ENCODE peak calls at places on chromosome 6, in seven cellular contexts. One of them, this sample, is unnamed.

GRCh38 chr6:168134399-168135201 is 55.6 kb upstream of the FRMD1 start:
- DNase-seq in foreskin fibroblast: no peak
- DNase-seq in MM.1S: no peak
- DNase-seq in astrocyte of the spinal cord: no peak
- DNase-seq in progenitor cell of endocrine pancreas: peak; percentile 9
- DNase-seq in endothelial cell: no peak
- DNase-seq in uterus: peak; percentile 11
- DNase-seq in this sample: no peak

GRCh38 chr6:111918825-111919224 is 45.6 kb upstream of the FYN start:
- DNase-seq in foreskin fibroblast: peak; percentile 74
- DNase-seq in MM.1S: no peak
- DNase-seq in astrocyte of the spinal cord: peak; percentile 83
- DNase-seq in progenitor cell of endocrine pancreas: no peak
- DNase-seq in endothelial cell: no peak
- DNase-seq in uterus: peak; percentile 18
- DNase-seq in this sample: no peak

GRCh38 chr6:144543006-144543871 is 258.1 kb downstream of the UTRN start:
- DNase-seq in foreskin fibroblast: no peak
- DNase-seq in MM.1S: no peak
- DNase-seq in astrocyte of the spinal cord: peak; percentile 37
- DNase-seq in progenitor cell of endocrine pancreas: no peak
- DNase-seq in endothelial cell: no peak
- DNase-seq in uterus: no peak
- DNase-seq in this sample: no peak

GRCh38 chr6:22413681-22414305 is 117.0 kb upstream of the PRL start:
- DNase-seq in foreskin fibroblast: no peak
- DNase-seq in MM.1S: no peak
- DNase-seq in astrocyte of the spinal cord: peak; percentile 22
- DNase-seq in progenitor cell of endocrine pancreas: no peak
- DNase-seq in endothelial cell: no peak
- DNase-seq in uterus: no peak
- DNase-seq in this sample: no peak

GRCh38 chr6:163745566-163746400 is 331.3 kb downstream of the QKI start:
- DNase-seq in foreskin fibroblast: peak; percentile 34
- DNase-seq in MM.1S: no peak
- DNase-seq in astrocyte of the spinal cord: peak; percentile 84
- DNase-seq in progenitor cell of endocrine pancreas: no peak
- DNase-seq in endothelial cell: no peak
- DNase-seq in uterus: no peak
- DNase-seq in this sample: no peak

GRCh38 chr6:156789081-156789943 is 12.1 kb downstream of the ARID1B start:
- DNase-seq in foreskin fibroblast: no peak
- DNase-seq in MM.1S: no peak
- DNase-seq in astrocyte of the spinal cord: no peak
- DNase-seq in progenitor cell of endocrine pancreas: no peak
- DNase-seq in endothelial cell: no peak
- DNase-seq in uterus: no peak
- DNase-seq in this sample: no peak

GRCh38 chr6:111791415-111791814 is 81.8 kb downstream of the FYN start:
- DNase-seq in foreskin fibroblast: no peak
- DNase-seq in MM.1S: no peak
- DNase-seq in astrocyte of the spinal cord: no peak
- DNase-seq in progenitor cell of endocrine pancreas: no peak
- DNase-seq in endothelial cell: no peak
- DNase-seq in uterus: no peak
- DNase-seq in this sample: no peak

GRCh38 chr6:11140061-11140460 is 28.5 kb upstream of the ERVFRD-1 start:
- DNase-seq in foreskin fibroblast: no peak
- DNase-seq in MM.1S: no peak
- DNase-seq in astrocyte of the spinal cord: no peak
- DNase-seq in progenitor cell of endocrine pancreas: no peak
- DNase-seq in endothelial cell: no peak
- DNase-seq in uterus: no peak
- DNase-seq in this sample: no peak

GRCh38 chr6:133939778-133940667 is 13.0 kb upstream of the TBPL1 start:
- DNase-seq in foreskin fibroblast: no peak
- DNase-seq in MM.1S: no peak
- DNase-seq in astrocyte of the spinal cord: no peak
- DNase-seq in progenitor cell of endocrine pancreas: no peak
- DNase-seq in endothelial cell: no peak
- DNase-seq in uterus: no peak
- DNase-seq in this sample: no peak

GRCh38 chr6:119449253-119450156 is 99.9 kb upstream of the MAN1A1 start:
- DNase-seq in foreskin fibroblast: no peak
- DNase-seq in MM.1S: no peak
- DNase-seq in astrocyte of the spinal cord: no peak
- DNase-seq in progenitor cell of endocrine pancreas: no peak
- DNase-seq in endothelial cell: no peak
- DNase-seq in uterus: no peak
- DNase-seq in this sample: no peak

GRCh38 chr6:136782021-136782770 is 10.1 kb downstream of the MAP3K5 start:
- DNase-seq in foreskin fibroblast: peak; percentile 45
- DNase-seq in MM.1S: no peak
- DNase-seq in astrocyte of the spinal cord: peak; percentile 57
- DNase-seq in progenitor cell of endocrine pancreas: no peak
- DNase-seq in endothelial cell: no peak
- DNase-seq in uterus: no peak
- DNase-seq in this sample: no peak

GRCh38 chr6:158223926-158224325 is 55.8 kb downstream of the GTF2H5 start:
- DNase-seq in foreskin fibroblast: no peak
- DNase-seq in MM.1S: no peak
- DNase-seq in astrocyte of the spinal cord: no peak
- DNase-seq in progenitor cell of endocrine pancreas: no peak
- DNase-seq in endothelial cell: no peak
- DNase-seq in uterus: no peak
- DNase-seq in this sample: no peak

GRCh38 chr6:37648465-37649330 is 49.0 kb downstream of the MDGA1 start:
- DNase-seq in foreskin fibroblast: no peak
- DNase-seq in MM.1S: no peak
- DNase-seq in astrocyte of the spinal cord: no peak
- DNase-seq in progenitor cell of endocrine pancreas: no peak
- DNase-seq in endothelial cell: no peak
- DNase-seq in uterus: no peak
- DNase-seq in this sample: no peak

GRCh38 chr6:37651991-37652390 is 45.7 kb downstream of the MDGA1 start:
- DNase-seq in foreskin fibroblast: no peak
- DNase-seq in MM.1S: no peak
- DNase-seq in astrocyte of the spinal cord: no peak
- DNase-seq in progenitor cell of endocrine pancreas: no peak
- DNase-seq in endothelial cell: no peak
- DNase-seq in uterus: no peak
- DNase-seq in this sample: no peak

GRCh38 chr6:37647765-37648085 is 50.0 kb downstream of the MDGA1 start:
- DNase-seq in foreskin fibroblast: no peak
- DNase-seq in MM.1S: no peak
- DNase-seq in astrocyte of the spinal cord: no peak
- DNase-seq in progenitor cell of endocrine pancreas: no peak
- DNase-seq in endothelial cell: no peak
- DNase-seq in uterus: no peak
- DNase-seq in this sample: no peak

GRCh38 chr6:37646986-37647764 is 50.5 kb downstream of the MDGA1 start:
- DNase-seq in foreskin fibroblast: no peak
- DNase-seq in MM.1S: no peak
- DNase-seq in astrocyte of the spinal cord: no peak
- DNase-seq in progenitor cell of endocrine pancreas: no peak
- DNase-seq in endothelial cell: no peak
- DNase-seq in uterus: no peak
- DNase-seq in this sample: no peak

GRCh38 chr6:37650071-37650481 is 47.6 kb downstream of the MDGA1 start:
- DNase-seq in foreskin fibroblast: no peak
- DNase-seq in MM.1S: no peak
- DNase-seq in astrocyte of the spinal cord: no peak
- DNase-seq in progenitor cell of endocrine pancreas: peak; percentile 44
- DNase-seq in endothelial cell: peak; percentile 59
- DNase-seq in uterus: no peak
- DNase-seq in this sample: peak; percentile 64
- TF ChIP-seq CTCF in foreskin fibroblast: no peak
- TF ChIP-seq CTCF in MM.1S: no peak
- TF ChIP-seq CTCF in astrocyte of the spinal cord: peak; percentile 25
- TF ChIP-seq CTCF in progenitor cell of endocrine pancreas: peak; percentile 62
- TF ChIP-seq CTCF in endothelial cell: no peak
- TF ChIP-seq CTCF in uterus: no peak
- TF ChIP-seq CTCF in this sample: no peak

GRCh38 chr6:166516256-166516655 is 70.2 kb downstream of the RAMACL start:
- DNase-seq in foreskin fibroblast: no peak
- DNase-seq in MM.1S: no peak
- DNase-seq in astrocyte of the spinal cord: no peak
- DNase-seq in progenitor cell of endocrine pancreas: no peak
- DNase-seq in endothelial cell: no peak
- DNase-seq in uterus: no peak
- DNase-seq in this sample: no peak

GRCh38 chr6:166515072-166515810 is 71.2 kb downstream of the RAMACL start:
- DNase-seq in foreskin fibroblast: peak; percentile 89
- DNase-seq in MM.1S: no peak
- DNase-seq in astrocyte of the spinal cord: peak; percentile 84
- DNase-seq in progenitor cell of endocrine pancreas: no peak
- DNase-seq in endothelial cell: no peak
- DNase-seq in uterus: no peak
- DNase-seq in this sample: peak; percentile 30

GRCh38 chr6:166511316-166511715 is 75.2 kb downstream of the RAMACL start:
- DNase-seq in foreskin fibroblast: no peak
- DNase-seq in MM.1S: no peak
- DNase-seq in astrocyte of the spinal cord: no peak
- DNase-seq in progenitor cell of endocrine pancreas: no peak
- DNase-seq in endothelial cell: no peak
- DNase-seq in uterus: no peak
- DNase-seq in this sample: no peak

GRCh38 chr6:166512567-166512966 is 73.9 kb downstream of the RAMACL start:
- DNase-seq in foreskin fibroblast: no peak
- DNase-seq in MM.1S: no peak
- DNase-seq in astrocyte of the spinal cord: no peak
- DNase-seq in progenitor cell of endocrine pancreas: no peak
- DNase-seq in endothelial cell: no peak
- DNase-seq in uterus: no peak
- DNase-seq in this sample: peak; percentile 56

DNA sequence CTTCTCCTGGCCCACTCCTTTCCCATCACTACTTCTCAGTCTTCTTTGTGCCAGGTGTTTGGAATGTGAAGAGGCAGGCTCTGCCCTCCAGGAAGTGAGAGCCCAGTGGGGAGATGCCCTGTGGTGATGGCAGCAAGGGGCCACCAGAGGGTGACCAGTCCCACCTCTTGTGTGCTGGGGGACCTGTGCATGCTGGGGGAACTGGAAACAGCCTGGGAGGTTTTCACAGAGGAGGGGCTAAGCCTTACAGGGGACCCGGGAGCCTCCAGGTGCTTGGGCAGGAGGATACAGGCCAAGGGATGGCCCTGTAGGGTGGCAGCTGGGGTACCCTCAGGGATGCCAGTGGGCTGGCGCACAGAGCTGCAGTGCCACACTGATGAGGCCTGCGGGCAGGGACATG is 72.3 kb downstream of the RAMACL start:
- DNase-seq in foreskin fibroblast: no peak
- DNase-seq in MM.1S: no peak
- DNase-seq in astrocyte of the spinal cord: no peak
- DNase-seq in progenitor cell of endocrine pancreas: no peak
- DNase-seq in endothelial cell: no peak
- DNase-seq in uterus: no peak
- DNase-seq in this sample: no peak
- TF ChIP-seq CTCF in foreskin fibroblast: peak; percentile 6
- TF ChIP-seq CTCF in MM.1S: no peak
- TF ChIP-seq CTCF in astrocyte of the spinal cord: peak; percentile 16
- TF ChIP-seq CTCF in progenitor cell of endocrine pancreas: no peak
- TF ChIP-seq CTCF in endothelial cell: no peak
- TF ChIP-seq CTCF in uterus: no peak
- TF ChIP-seq CTCF in this sample: no peak

DNA sequence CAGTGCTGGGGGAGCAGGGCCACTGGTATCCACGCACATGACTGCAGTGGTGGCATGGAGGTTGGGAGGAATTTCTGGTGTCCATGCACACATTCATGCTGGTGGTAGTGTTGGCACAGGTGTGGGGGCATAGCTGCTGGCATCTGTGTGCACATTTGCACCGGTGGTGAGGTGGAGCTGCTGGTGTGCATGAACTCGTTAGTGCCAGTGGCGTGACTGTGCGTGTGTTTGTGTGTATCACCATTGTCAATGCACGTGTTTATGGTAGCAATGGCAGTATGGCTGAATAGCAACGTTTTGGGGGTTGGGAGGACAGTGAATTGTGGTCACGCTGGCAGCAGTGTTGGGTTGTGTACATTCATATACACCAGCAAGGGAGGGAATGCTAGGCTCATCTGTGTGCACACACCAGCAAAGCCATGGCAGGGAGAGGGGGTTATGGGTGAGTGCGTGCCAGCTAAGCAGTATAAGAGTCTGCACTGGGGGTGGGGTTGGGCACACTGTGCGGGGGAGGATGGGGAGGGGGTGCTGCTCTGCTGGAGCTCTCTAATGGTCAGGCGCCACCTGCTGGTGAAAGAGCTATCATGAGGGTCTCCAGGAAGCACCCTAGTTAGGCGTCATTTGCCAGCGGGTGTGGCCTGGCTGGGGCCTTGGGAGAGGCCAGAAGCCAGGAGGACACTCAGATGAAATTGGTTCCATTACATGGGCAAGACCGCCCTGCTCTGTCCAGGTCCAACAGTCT is 626.1 kb upstream of the ID4 start:
- DNase-seq in foreskin fibroblast: no peak
- DNase-seq in MM.1S: no peak
- DNase-seq in astrocyte of the spinal cord: no peak
- DNase-seq in progenitor cell of endocrine pancreas: no peak
- DNase-seq in endothelial cell: peak; percentile 50
- DNase-seq in uterus: no peak
- DNase-seq in this sample: peak; percentile 12
- TF ChIP-seq CTCF in foreskin fibroblast: no peak
- TF ChIP-seq CTCF in MM.1S: peak; percentile 23
- TF ChIP-seq CTCF in astrocyte of the spinal cord: no peak
- TF ChIP-seq CTCF in progenitor cell of endocrine pancreas: peak; percentile 43
- TF ChIP-seq CTCF in endothelial cell: peak; percentile 57
- TF ChIP-seq CTCF in uterus: no peak
- TF ChIP-seq CTCF in this sample: peak; percentile 6

GRCh38 chr6:95081949-95082348 is 495.4 kb upstream of the MANEA start:
- DNase-seq in foreskin fibroblast: no peak
- DNase-seq in MM.1S: no peak
- DNase-seq in astrocyte of the spinal cord: no peak
- DNase-seq in progenitor cell of endocrine pancreas: no peak
- DNase-seq in endothelial cell: no peak
- DNase-seq in uterus: no peak
- DNase-seq in this sample: no peak

GRCh38 chr6:95081231-95081630 is 496.1 kb upstream of the MANEA start:
- DNase-seq in foreskin fibroblast: no peak
- DNase-seq in MM.1S: no peak
- DNase-seq in astrocyte of the spinal cord: no peak
- DNase-seq in progenitor cell of endocrine pancreas: no peak
- DNase-seq in endothelial cell: no peak
- DNase-seq in uterus: no peak
- DNase-seq in this sample: no peak

GRCh38 chr6:95083506-95083905 is 493.8 kb upstream of the MANEA start:
- DNase-seq in foreskin fibroblast: no peak
- DNase-seq in MM.1S: no peak
- DNase-seq in astrocyte of the spinal cord: no peak
- DNase-seq in progenitor cell of endocrine pancreas: no peak
- DNase-seq in endothelial cell: no peak
- DNase-seq in uterus: no peak
- DNase-seq in this sample: no peak

DNA sequence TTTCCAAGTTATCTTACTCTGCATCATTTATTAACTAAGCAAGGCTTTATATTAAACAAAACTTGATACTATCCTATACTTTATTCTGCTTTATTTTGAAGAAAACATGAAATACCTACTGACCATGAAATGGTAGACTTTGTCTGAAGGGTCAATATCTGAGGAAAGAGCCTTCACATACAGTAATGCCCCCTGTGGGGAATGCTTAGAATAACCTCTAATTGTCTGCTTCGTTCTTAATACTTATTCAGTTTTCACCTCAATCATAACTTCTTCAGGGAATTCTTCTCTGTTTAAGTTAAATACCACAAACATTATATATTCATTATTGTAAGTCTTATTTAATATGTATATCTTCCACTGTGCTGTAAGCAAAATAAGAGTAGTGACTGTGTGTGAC is 498.9 kb upstream of the MANEA start:
- DNase-seq in foreskin fibroblast: no peak
- DNase-seq in MM.1S: no peak
- DNase-seq in astrocyte of the spinal cord: no peak
- DNase-seq in progenitor cell of endocrine pancreas: no peak
- DNase-seq in endothelial cell: no peak
- DNase-seq in uterus: no peak
- DNase-seq in this sample: no peak
- TF ChIP-seq CTCF in foreskin fibroblast: no peak
- TF ChIP-seq CTCF in MM.1S: no peak
- TF ChIP-seq CTCF in astrocyte of the spinal cord: no peak
- TF ChIP-seq CTCF in progenitor cell of endocrine pancreas: no peak
- TF ChIP-seq CTCF in endothelial cell: no peak
- TF ChIP-seq CTCF in uterus: no peak
- TF ChIP-seq CTCF in this sample: no peak